ENCODE peak calls at places on chromosomes 1 and 21, in seven cellular contexts. A, H, V, Y, Z, G and M are unnamed samples.

GRCh38 chr1:201430790-201431189 is 9.3 kb upstream of the TNNI1 start:
- DNase-seq in Y (no peak), H (no peak), V (no peak), Z (no peak), G (peak; percentile 76), A (no peak), M (no peak)

GRCh38 chr1:51313961-51314777 is 16.2 kb downstream of the TTC39A start:
- DNase-seq in Y (no peak), H (peak; percentile 81), G (no peak), A (peak; percentile 88), Z (peak; percentile 80), V (no peak), M (peak; percentile 87)

GRCh38 chr1:204819495-204819894 is 51.2 kb upstream of the NFASC start:
- DNase-seq in A (peak; percentile 48), V (no peak), H (no peak), Z (no peak), Y (no peak), G (no peak), M (no peak)

GRCh38 chr1:24683713-24684162 is 40.6 kb downstream of the SRRM1 start:
- DNase-seq in G (peak; percentile 65), Z (peak; percentile 95), V (no peak), Y (no peak), A (peak; percentile 98), H (peak; percentile 66), M (peak; percentile 99)

GRCh38 chr1:70916028-70916427 is 131.6 kb downstream of the PTGER3 start:
- DNase-seq in G (no peak), V (no peak), Z (no peak), A (peak; percentile 15), Y (no peak), H (no peak), M (no peak)

GRCh38 chr1:231233735-231234417 is 7.1 kb upstream of the GNPAT start:
- DNase-seq in Y (no peak), H (no peak), V (no peak), Z (peak; percentile 31), A (no peak), G (no peak), M (no peak)

GRCh38 chr1:82162526-82163420 is 362.0 kb downstream of the ADGRL2 start:
- DNase-seq in Y (no peak), Z (peak; percentile 34), V (no peak), A (no peak), G (peak; percentile 87), H (no peak), M (no peak)

GRCh38 chr1:32398401-32398800 is 4.2 kb upstream of the BSDC1 start:
- DNase-seq in Z (peak; percentile 22), A (peak; percentile 47), V (no peak), H (no peak), G (no peak), Y (no peak), M (peak; percentile 8)

GRCh38 chr1:152458384-152459185 is 44.5 kb upstream of the CRNN start:
- DNase-seq in A (peak; percentile 70), V (peak; percentile 92), H (peak; percentile 41), G (peak; percentile 49), Y (peak; percentile 85), Z (peak; percentile 84), M (peak; percentile 65)

GRCh38 chr1:233113009-233113712 is 162.8 kb downstream of the NTPCR start:
- DNase-seq in Y (no peak), A (peak; percentile 99), V (no peak), G (peak; percentile 74), H (peak; percentile 66), Z (peak; percentile 98), M (peak; percentile 100)

GRCh38 chr1:164703971-164704411 is 145.0 kb downstream of the PBX1 start:
- DNase-seq in G (no peak), H (no peak), Y (no peak), A (no peak), Z (no peak), V (no peak), M (no peak)

GRCh38 chr1:16145030-16145987 is 10.6 kb downstream of the EPHA2 start:
- DNase-seq in V (no peak), Z (peak; percentile 72), G (peak; percentile 96), A (peak; percentile 98), Y (no peak), H (peak; percentile 82), M (peak; percentile 95)

GRCh38 chr21:28283652-28284490 is 708.8 kb downstream of the LTN1 start:
- DNase-seq in Y (no peak), A (peak; percentile 82), G (peak; percentile 16), V (no peak), Z (peak; percentile 93), H (peak; percentile 89), M (no peak)

GRCh38 chr1:183869671-183870070 is 64.8 kb downstream of the RGL1 start:
- DNase-seq in Z (no peak), V (no peak), G (no peak), A (no peak), H (no peak), Y (no peak), M (no peak)

GRCh38 chr1:109371271-109371739 is 26.4 kb downstream of the SORT1 start:
- DNase-seq in Z (peak; percentile 75), H (no peak), A (peak; percentile 92), Y (no peak), G (no peak), V (no peak), M (peak; percentile 64)

GRCh38 chr1:225480825-225481434 is 53.1 kb upstream of the LBR start:
- DNase-seq in H (no peak), V (peak; percentile 74), A (peak; percentile 38), G (peak; percentile 68), Z (peak; percentile 19), Y (peak; percentile 69), M (peak; percentile 28)

GRCh38 chr1:38243106-38243505 is 196.5 kb upstream of the POU3F1 start:
- DNase-seq in A (peak; percentile 26), Z (no peak), H (no peak), V (no peak), G (no peak), Y (no peak), M (no peak)

GRCh38 chr1:24874611-24875225 is 55.4 kb downstream of the RUNX3 start:
- DNase-seq in V (no peak), G (no peak), H (no peak), Z (no peak), A (no peak), Y (no peak), M (no peak)

GRCh38 chr1:111283838-111284237 is 6.8 kb upstream of the CHIA start:
- DNase-seq in G (no peak), V (no peak), A (no peak), H (no peak), Z (no peak), Y (no peak), M (no peak)

GRCh38 chr1:50829010-50829958 is 130.8 kb downstream of the FAF1 start:
- DNase-seq in H (peak; percentile 18), Y (no peak), A (peak; percentile 50), Z (no peak), V (no peak), G (peak; percentile 24), M (no peak)

GRCh38 chr1:76939107-76939816 is 72.0 kb downstream of the ST6GALNAC5 start:
- DNase-seq in V (no peak), Y (no peak), A (peak; percentile 90), H (no peak), G (peak; percentile 54), Z (peak; percentile 22), M (peak; percentile 32)

GRCh38 chr1:26021647-26022403 is at the start of gene EXTL1:
- DNase-seq in H (no peak), G (peak; percentile 96), V (no peak), Y (no peak), A (peak; percentile 31), Z (peak; percentile 31), M (no peak)

GRCh38 chr1:24910751-24911650 is 19.1 kb downstream of the RUNX3 start:
- DNase-seq in V (peak; percentile 87), G (peak; percentile 64), Y (no peak), Z (no peak), H (no peak), A (peak; percentile 94), M (no peak)

GRCh38 chr1:4351453-4351852 is 303.0 kb upstream of the AJAP1 start:
- DNase-seq in A (no peak), Y (no peak), V (no peak), H (no peak), Z (no peak), G (no peak), M (no peak)

GRCh38 chr1:190494451-190494850 is 16.8 kb upstream of the BRINP3 start:
- DNase-seq in G (no peak), Z (no peak), V (no peak), Y (no peak), H (no peak), A (no peak), M (no peak)

GRCh38 chr21:42061866-42062542 is 9.1 kb upstream of the UMODL1 start:
- DNase-seq in Y (peak; percentile 25), G (no peak), H (no peak), A (no peak), V (no peak), Z (no peak), M (no peak)

GRCh38 chr1:23116921-23117699 is 51.5 kb downstream of the LUZP1 start:
- DNase-seq in H (no peak), V (no peak), A (peak; percentile 24), G (no peak), Z (no peak), Y (no peak), M (no peak)

GRCh38 chr1:37465596-37466517 is 8.5 kb upstream of the ZC3H12A start:
- DNase-seq in A (no peak), Y (no peak), V (no peak), G (no peak), Z (no peak), H (no peak), M (no peak)

GRCh38 chr1:178243119-178243518 is 149.2 kb downstream of the RASAL2 start:
- DNase-seq in V (no peak), Y (no peak), G (no peak), Z (no peak), H (no peak), A (no peak), M (no peak)

GRCh38 chr1:212640223-212640885 is 31.8 kb downstream of the ATF3 start:
- DNase-seq in V (no peak), Z (no peak), Y (no peak), G (no peak), H (no peak), A (no peak), M (no peak)

GRCh38 chr1:93623875-93624274 is 57.8 kb downstream of the BCAR3 start:
- DNase-seq in H (no peak), Z (no peak), V (no peak), Y (no peak), G (no peak), A (peak; percentile 93), M (peak; percentile 76)

GRCh38 chr21:14736672-14737071 is 190.6 kb upstream of the SAMSN1 start:
- DNase-seq in A (no peak), Z (no peak), H (no peak), V (no peak), Y (no peak), G (no peak), M (no peak)

GRCh38 chr1:94579876-94580294 is 38.3 kb upstream of the F3 start:
- DNase-seq in Y (no peak), V (no peak), Z (peak; percentile 75), G (peak; percentile 91), A (peak; percentile 99), H (no peak), M (peak; percentile 92)

GRCh38 chr1:6497215-6497866 is 5.9 kb upstream of the PLEKHG5 start:
- DNase-seq in Y (no peak), G (peak; percentile 70), A (peak; percentile 65), V (peak; percentile 76), Z (no peak), H (no peak), M (peak; percentile 59)

GRCh38 chr1:83999316-83999819 is 436 bp upstream of the TTLL7 start:
- DNase-seq in G (peak; percentile 89), Y (no peak), H (peak; percentile 12), A (peak; percentile 78), Z (peak; percentile 64), V (no peak), M (peak; percentile 73)

GRCh38 chr21:39097335-39097861 is 85.9 kb downstream of the PSMG1 start:
- DNase-seq in G (no peak), Z (no peak), Y (no peak), V (no peak), A (no peak), H (no peak), M (no peak)

GRCh38 chr21:39523398-39523797 is 71.6 kb downstream of the SH3BGR start:
- DNase-seq in V (no peak), Z (no peak), G (no peak), A (no peak), Y (no peak), H (no peak), M (no peak)

GRCh38 chr1:203442821-203443220 is 32.8 kb upstream of the PRELP start:
- DNase-seq in H (no peak), G (no peak), Y (no peak), V (no peak), A (no peak), Z (no peak), M (no peak)